ENCODE peak calls at places on chromosomes 12 and 14, in seven cellular contexts. One of them, this sample, is unnamed.

GRCh38 chr12:64912501-64912900 is 88.1 kb downstream of the TBC1D30 start:
- DNase-seq in AG04450: no peak
- DNase-seq in coronary artery: no peak
- DNase-seq in adrenal gland: peak
- DNase-seq in H1: no peak
- DNase-seq in kidney: no peak
- DNase-seq in GM23338: no peak
- DNase-seq in this sample: no peak

GRCh38 chr14:105503918-105504692 is 13.1 kb downstream of the TEDC1 start:
- DNase-seq in AG04450: no peak
- DNase-seq in coronary artery: peak
- DNase-seq in adrenal gland: no peak
- DNase-seq in H1: no peak
- DNase-seq in kidney: peak
- DNase-seq in GM23338: no peak
- DNase-seq in this sample: no peak

GRCh38 chr12:83818888-83819287 is 1093.7 kb downstream of the SLC6A15 start:
- DNase-seq in AG04450: no peak
- DNase-seq in coronary artery: no peak
- DNase-seq in adrenal gland: peak
- DNase-seq in H1: no peak
- DNase-seq in kidney: peak
- DNase-seq in GM23338: no peak
- DNase-seq in this sample: no peak

GRCh38 chr14:61498811-61499210 is 177.4 kb downstream of the PRKCH start:
- DNase-seq in AG04450: peak
- DNase-seq in coronary artery: no peak
- DNase-seq in adrenal gland: no peak
- DNase-seq in H1: no peak
- DNase-seq in kidney: no peak
- DNase-seq in GM23338: no peak
- DNase-seq in this sample: no peak

GRCh38 chr12:116164976-116165425 is 112.5 kb downstream of the MED13L start:
- DNase-seq in AG04450: peak
- DNase-seq in coronary artery: no peak
- DNase-seq in adrenal gland: no peak
- DNase-seq in H1: no peak
- DNase-seq in kidney: no peak
- DNase-seq in GM23338: no peak
- DNase-seq in this sample: no peak

GRCh38 chr14:72568296-72568992 is 325.5 kb downstream of the DPF3 start:
- DNase-seq in AG04450: no peak
- DNase-seq in coronary artery: no peak
- DNase-seq in adrenal gland: no peak
- DNase-seq in H1: no peak
- DNase-seq in kidney: no peak
- DNase-seq in GM23338: no peak
- DNase-seq in this sample: no peak

GRCh38 chr12:12091977-12092663 is 21.4 kb downstream of the BCL2L14 start:
- DNase-seq in AG04450: no peak
- DNase-seq in coronary artery: no peak
- DNase-seq in adrenal gland: no peak
- DNase-seq in H1: no peak
- DNase-seq in kidney: no peak
- DNase-seq in GM23338: no peak
- DNase-seq in this sample: no peak

GRCh38 chr12:116141110-116141832 is 136.2 kb downstream of the MED13L start:
- DNase-seq in AG04450: no peak
- DNase-seq in coronary artery: no peak
- DNase-seq in adrenal gland: no peak
- DNase-seq in H1: no peak
- DNase-seq in kidney: no peak
- DNase-seq in GM23338: no peak
- DNase-seq in this sample: no peak

GRCh38 chr14:56120091-56120632 is 2.0 kb downstream of the PELI2 start:
- DNase-seq in AG04450: no peak
- DNase-seq in coronary artery: no peak
- DNase-seq in adrenal gland: no peak
- DNase-seq in H1: no peak
- DNase-seq in kidney: no peak
- DNase-seq in GM23338: no peak
- DNase-seq in this sample: no peak

GRCh38 chr12:93777249-93777648 is 100.1 kb downstream of the CRADD start:
- DNase-seq in AG04450: no peak
- DNase-seq in coronary artery: no peak
- DNase-seq in adrenal gland: peak
- DNase-seq in H1: no peak
- DNase-seq in kidney: no peak
- DNase-seq in GM23338: no peak
- DNase-seq in this sample: no peak

GRCh38 chr12:44000309-44000952 is 164.6 kb downstream of the TMEM117 start:
- DNase-seq in AG04450: peak
- DNase-seq in coronary artery: no peak
- DNase-seq in adrenal gland: no peak
- DNase-seq in H1: peak
- DNase-seq in kidney: no peak
- DNase-seq in GM23338: peak
- DNase-seq in this sample: peak

GRCh38 chr14:104109731-104110361 is 24.3 kb downstream of the ASPG start:
- DNase-seq in AG04450: no peak
- DNase-seq in coronary artery: no peak
- DNase-seq in adrenal gland: no peak
- DNase-seq in H1: no peak
- DNase-seq in kidney: peak
- DNase-seq in GM23338: no peak
- DNase-seq in this sample: no peak

GRCh38 chr14:29905549-29905948 is 22.1 kb downstream of the PRKD1 start:
- DNase-seq in AG04450: no peak
- DNase-seq in coronary artery: no peak
- DNase-seq in adrenal gland: no peak
- DNase-seq in H1: no peak
- DNase-seq in kidney: no peak
- DNase-seq in GM23338: no peak
- DNase-seq in this sample: no peak

GRCh38 chr14:64628940-64629403 is 75.3 kb upstream of the PLEKHG3 start:
- DNase-seq in AG04450: peak
- DNase-seq in coronary artery: no peak
- DNase-seq in adrenal gland: no peak
- DNase-seq in H1: no peak
- DNase-seq in kidney: no peak
- DNase-seq in GM23338: no peak
- DNase-seq in this sample: no peak

GRCh38 chr12:109111775-109112491 is 4.5 kb upstream of the ACACB start:
- DNase-seq in AG04450: no peak
- DNase-seq in coronary artery: peak
- DNase-seq in adrenal gland: peak
- DNase-seq in H1: no peak
- DNase-seq in kidney: no peak
- DNase-seq in GM23338: peak
- DNase-seq in this sample: no peak

GRCh38 chr12:107657133-107657532 is 28.5 kb upstream of the PWP1 start:
- DNase-seq in AG04450: no peak
- DNase-seq in coronary artery: no peak
- DNase-seq in adrenal gland: no peak
- DNase-seq in H1: no peak
- DNase-seq in kidney: no peak
- DNase-seq in GM23338: no peak
- DNase-seq in this sample: no peak

GRCh38 chr12:28893365-28893764 is 255.7 kb upstream of the FAR2 start:
- DNase-seq in AG04450: no peak
- DNase-seq in coronary artery: no peak
- DNase-seq in adrenal gland: no peak
- DNase-seq in H1: no peak
- DNase-seq in kidney: no peak
- DNase-seq in GM23338: no peak
- DNase-seq in this sample: no peak

GRCh38 chr12:43362910-43363694 is 188.9 kb downstream of the ADAMTS20 start:
- DNase-seq in AG04450: no peak
- DNase-seq in coronary artery: no peak
- DNase-seq in adrenal gland: no peak
- DNase-seq in H1: no peak
- DNase-seq in kidney: no peak
- DNase-seq in GM23338: no peak
- DNase-seq in this sample: no peak

GRCh38 chr14:99691111-99691885 is 7.2 kb downstream of the CYP46A1 start:
- DNase-seq in AG04450: no peak
- DNase-seq in coronary artery: no peak
- DNase-seq in adrenal gland: no peak
- DNase-seq in H1: no peak
- DNase-seq in kidney: no peak
- DNase-seq in GM23338: no peak
- DNase-seq in this sample: no peak

GRCh38 chr12:124457287-124458219 is 109.9 kb downstream of the NCOR2 start:
- DNase-seq in AG04450: no peak
- DNase-seq in coronary artery: peak
- DNase-seq in adrenal gland: peak
- DNase-seq in H1: no peak
- DNase-seq in kidney: peak
- DNase-seq in GM23338: no peak
- DNase-seq in this sample: no peak

GRCh38 chr12:111446044-111446581 is 40.4 kb downstream of the SH2B3 start:
- DNase-seq in AG04450: peak
- DNase-seq in coronary artery: peak
- DNase-seq in adrenal gland: peak
- DNase-seq in H1: no peak
- DNase-seq in kidney: peak
- DNase-seq in GM23338: peak
- DNase-seq in this sample: no peak

GRCh38 chr12:57815177-57816000 is 3.1 kb downstream of the AVIL start:
- DNase-seq in AG04450: no peak
- DNase-seq in coronary artery: peak
- DNase-seq in adrenal gland: no peak
- DNase-seq in H1: peak
- DNase-seq in kidney: no peak
- DNase-seq in GM23338: peak
- DNase-seq in this sample: peak

GRCh38 chr12:102659200-102659911 is 179.0 kb upstream of the IGF1 start:
- DNase-seq in AG04450: no peak
- DNase-seq in coronary artery: no peak
- DNase-seq in adrenal gland: no peak
- DNase-seq in H1: no peak
- DNase-seq in kidney: no peak
- DNase-seq in GM23338: peak
- DNase-seq in this sample: peak

GRCh38 chr14:59305836-59306555 is 117.5 kb downstream of the DAAM1 start:
- DNase-seq in AG04450: no peak
- DNase-seq in coronary artery: no peak
- DNase-seq in adrenal gland: no peak
- DNase-seq in H1: no peak
- DNase-seq in kidney: no peak
- DNase-seq in GM23338: no peak
- DNase-seq in this sample: no peak

GRCh38 chr14:93961610-93962009 is 14.8 kb downstream of the ASB2 start:
- DNase-seq in AG04450: no peak
- DNase-seq in coronary artery: no peak
- DNase-seq in adrenal gland: no peak
- DNase-seq in H1: no peak
- DNase-seq in kidney: peak
- DNase-seq in GM23338: no peak
- DNase-seq in this sample: no peak

GRCh38 chr12:82687020-82687951 is 580 bp downstream of the TMTC2 start:
- DNase-seq in AG04450: no peak
- DNase-seq in coronary artery: peak
- DNase-seq in adrenal gland: peak
- DNase-seq in H1: no peak
- DNase-seq in kidney: peak
- DNase-seq in GM23338: peak
- DNase-seq in this sample: no peak
- H3K27ac ChIP-seq in AG04450: no peak
- H3K27ac ChIP-seq in coronary artery: peak
- H3K27ac ChIP-seq in adrenal gland: peak
- H3K27ac ChIP-seq in H1: peak
- H3K27ac ChIP-seq in kidney: peak
- H3K27ac ChIP-seq in GM23338: peak
- H3K27ac ChIP-seq in this sample: no peak

GRCh38 chr12:9851927-9852326 is 17.2 kb downstream of the CLEC2B start:
- DNase-seq in AG04450: no peak
- DNase-seq in coronary artery: no peak
- DNase-seq in adrenal gland: no peak
- DNase-seq in H1: no peak
- DNase-seq in kidney: no peak
- DNase-seq in GM23338: no peak
- DNase-seq in this sample: no peak
- H3K4me3 ChIP-seq in AG04450: no peak
- H3K4me3 ChIP-seq in coronary artery: no peak
- H3K4me3 ChIP-seq in adrenal gland: no peak
- H3K4me3 ChIP-seq in H1: no peak
- H3K4me3 ChIP-seq in kidney: no peak
- H3K4me3 ChIP-seq in GM23338: no peak
- H3K4me3 ChIP-seq in this sample: no peak

GRCh38 chr12:133037207-133038005 is at the start of gene ZNF84:
- DNase-seq in AG04450: peak
- DNase-seq in coronary artery: peak
- DNase-seq in adrenal gland: peak
- DNase-seq in H1: peak
- DNase-seq in kidney: peak
- DNase-seq in GM23338: peak
- DNase-seq in this sample: peak

GRCh38 chr12:133038310-133038709 is 1.0 kb downstream of the ZNF84 start:
- DNase-seq in AG04450: no peak
- DNase-seq in coronary artery: no peak
- DNase-seq in adrenal gland: no peak
- DNase-seq in H1: no peak
- DNase-seq in kidney: no peak
- DNase-seq in GM23338: no peak
- DNase-seq in this sample: no peak
- H3K27ac ChIP-seq in AG04450: no peak
- H3K27ac ChIP-seq in coronary artery: no peak
- H3K27ac ChIP-seq in adrenal gland: peak
- H3K27ac ChIP-seq in H1: no peak
- H3K27ac ChIP-seq in kidney: no peak
- H3K27ac ChIP-seq in GM23338: no peak
- H3K27ac ChIP-seq in this sample: no peak

DNA sequence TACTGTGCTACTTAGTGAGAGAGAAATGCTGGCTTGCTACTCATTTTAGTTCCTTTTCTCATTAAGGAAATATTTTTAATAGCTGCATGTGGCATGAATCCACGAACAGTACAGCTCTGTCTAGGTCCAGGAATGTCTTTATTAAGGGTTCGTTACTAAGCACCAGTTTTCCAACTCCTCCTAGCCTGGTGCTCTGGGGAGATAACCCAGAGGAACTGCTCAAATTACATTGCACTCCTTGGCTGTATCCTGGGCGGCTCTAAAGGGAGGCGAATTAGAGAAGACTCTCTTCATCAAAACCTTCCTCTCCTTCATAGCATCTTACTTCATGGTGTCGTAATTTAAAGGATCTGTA is 101.3 kb downstream of the PPM1A start:
- DNase-seq in AG04450: no peak
- DNase-seq in coronary artery: no peak
- DNase-seq in adrenal gland: no peak
- DNase-seq in H1: no peak
- DNase-seq in kidney: no peak
- DNase-seq in GM23338: peak
- DNase-seq in this sample: no peak
- H3K4me3 ChIP-seq in AG04450: no peak
- H3K4me3 ChIP-seq in coronary artery: peak
- H3K4me3 ChIP-seq in adrenal gland: no peak
- H3K4me3 ChIP-seq in H1: peak
- H3K4me3 ChIP-seq in kidney: no peak
- H3K4me3 ChIP-seq in GM23338: no peak
- H3K4me3 ChIP-seq in this sample: no peak